ENCODE peak calls at places on chromosomes 7 and 10, in four cellular contexts. C, L, D and M are unnamed samples.

GRCh38 chr10:43884516-43885105 is 235.9 kb upstream of the ZNF32 start:
- DNase-seq in D (no peak), C (no peak), L (no peak), M (no peak)

GRCh38 chr10:114868801-114869200 is 47.2 kb downstream of the FHIP2A start:
- DNase-seq in C (no peak), L (no peak), D (no peak), M (no peak)

GRCh38 chr10:16545126-16545736 is 23.6 kb upstream of the C1QL3 start:
- DNase-seq in L (peak; percentile 50), D (peak; percentile 24), C (peak; percentile 13), M (peak; percentile 30)

GRCh38 chr7:134619627-134620331 is 26.9 kb upstream of the BPGM start:
- DNase-seq in C (no peak), L (no peak), D (no peak), M (no peak)

GRCh38 chr10:94216201-94216600 is 146.5 kb downstream of the NOC3L start:
- DNase-seq in D (no peak), L (no peak), C (no peak), M (no peak)

GRCh38 chr10:83983578-83984255 is 155.6 kb upstream of the GHITM start:
- DNase-seq in L (no peak), C (peak; percentile 15), D (peak; percentile 33), M (no peak)

GRCh38 chr7:27202018-27202740 is 2.3 kb upstream of the HOXA13 start:
- DNase-seq in C (no peak), L (no peak), D (no peak), M (no peak)

GRCh38 chr10:117663750-117664149 is 121.2 kb downstream of the EMX2 start:
- DNase-seq in L (no peak), C (peak; percentile 6), D (no peak), M (peak; percentile 55)

GRCh38 chr7:158975526-158976467 is 119.4 kb downstream of the DYNC2I1 start:
- DNase-seq in C (peak; percentile 56), L (no peak), D (peak; percentile 86), M (no peak)

GRCh38 chr7:111486472-111487142 is 75.7 kb downstream of the IMMP2L start:
- DNase-seq in L (peak; percentile 74), C (peak; percentile 41), D (peak; percentile 40), M (peak; percentile 8)

GRCh38 chr10:5496261-5497250 is 2.8 kb downstream of the CALML5 start:
- DNase-seq in C (no peak), D (no peak), L (no peak), M (no peak)

GRCh38 chr7:21167942-21168341 is 259.9 kb upstream of the SP4 start:
- DNase-seq in C (no peak), L (no peak), D (no peak), M (no peak)

GRCh38 chr10:114615600-114616007 is 42.5 kb downstream of the ABLIM1 start:
- DNase-seq in L (no peak), D (no peak), C (no peak), M (no peak)

GRCh38 chr7:15035814-15036213 is 133.3 kb upstream of the DGKB start:
- DNase-seq in D (no peak), L (no peak), C (no peak), M (no peak)

GRCh38 chr7:151599401-151600227 is 79.9 kb upstream of the RHEB start:
- DNase-seq in D (no peak), C (no peak), L (peak; percentile 69), M (no peak)

DNA sequence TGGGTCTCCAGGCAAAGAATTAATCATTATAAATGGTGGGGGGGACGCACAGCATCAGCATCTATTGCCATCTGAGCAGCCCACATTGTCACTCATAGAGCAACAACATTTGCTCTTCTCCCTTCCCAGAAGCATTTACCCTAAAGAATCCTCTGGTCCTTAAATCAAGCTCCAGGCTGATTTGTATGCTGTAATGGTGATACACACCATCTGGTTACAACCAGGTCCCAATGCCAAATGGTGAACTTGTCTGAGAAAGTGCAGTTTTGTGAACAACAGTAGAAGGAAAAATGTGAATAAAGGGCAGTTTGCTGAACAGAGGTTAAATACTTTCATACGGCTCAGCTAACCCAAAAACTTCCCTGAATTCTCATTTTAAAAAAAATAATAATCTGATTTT is 38.9 kb upstream of the TCF7L2 start:
- DNase-seq in C (no peak), L (no peak), D (no peak), M (no peak)
- TF ChIP-seq TAF1 in C (no peak), L (no peak), D (no peak), M (no peak)

GRCh38 chr10:132369636-132370185 is 27.3 kb upstream of the PWWP2B start:
- DNase-seq in C (no peak), D (no peak), L (no peak), M (no peak)
- TF ChIP-seq POLR2AphosphoS5 in C (no peak), D (no peak), L (no peak), M (no peak)

DNA sequence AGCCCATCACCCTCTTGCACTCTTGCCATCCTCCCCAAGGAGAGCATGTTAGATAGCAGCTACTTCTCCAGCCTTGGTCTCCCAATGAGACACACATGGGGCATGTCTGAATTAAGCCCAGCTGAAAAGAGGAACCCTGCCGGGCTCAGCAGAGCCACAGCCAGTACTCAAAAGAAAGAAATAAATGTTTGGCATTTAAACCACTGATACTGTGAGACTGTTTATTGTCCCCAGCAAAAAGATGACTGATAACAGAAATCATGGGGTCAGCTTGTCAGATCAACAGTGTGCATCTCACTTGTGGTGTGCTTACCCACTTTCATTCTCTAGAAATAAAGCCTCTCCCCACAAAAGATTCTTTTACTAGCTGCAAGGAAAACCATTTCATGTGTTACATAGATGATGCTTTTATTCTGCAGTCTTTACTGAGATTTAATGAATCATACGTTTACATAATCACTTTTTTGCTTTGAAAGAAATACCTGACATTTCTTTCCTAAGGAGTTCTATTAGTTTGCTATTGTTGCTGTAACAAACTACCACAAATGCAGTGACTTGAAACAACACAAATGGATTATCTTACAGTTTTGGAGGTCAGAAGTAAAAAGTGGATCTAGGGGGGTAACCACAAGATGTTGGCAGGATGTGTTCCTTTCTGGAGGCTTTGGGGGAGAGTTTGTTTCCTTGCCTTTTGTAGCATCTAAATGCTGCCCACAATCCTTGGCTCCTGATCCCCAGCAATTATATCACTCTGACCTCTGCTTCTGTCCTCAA is 20.9 kb downstream of the ANKRD7 start:
- DNase-seq in L (peak; percentile 17), D (no peak), C (no peak), M (no peak)
- TF ChIP-seq TAF1 in L (no peak), D (no peak), C (no peak), M (no peak)

GRCh38 chr10:22724773-22725172 is 10.4 kb upstream of the PIP4K2A start:
- DNase-seq in L (no peak), C (no peak), D (no peak), M (no peak)

GRCh38 chr10:22720667-22721066 is 6.3 kb upstream of the PIP4K2A start:
- DNase-seq in D (no peak), C (no peak), L (no peak), M (no peak)

GRCh38 chr10:22722770-22723169 is 8.4 kb upstream of the PIP4K2A start:
- DNase-seq in C (no peak), L (no peak), D (no peak), M (no peak)

GRCh38 chr10:22723343-22723779 is 9.0 kb upstream of the PIP4K2A start:
- DNase-seq in C (no peak), L (no peak), D (no peak), M (no peak)

GRCh38 chr10:22723783-22724182 is 9.4 kb upstream of the PIP4K2A start:
- DNase-seq in L (no peak), C (no peak), D (no peak), M (no peak)
- TF ChIP-seq POLR2AphosphoS5 in L (no peak), C (no peak), D (no peak), M (no peak)

DNA sequence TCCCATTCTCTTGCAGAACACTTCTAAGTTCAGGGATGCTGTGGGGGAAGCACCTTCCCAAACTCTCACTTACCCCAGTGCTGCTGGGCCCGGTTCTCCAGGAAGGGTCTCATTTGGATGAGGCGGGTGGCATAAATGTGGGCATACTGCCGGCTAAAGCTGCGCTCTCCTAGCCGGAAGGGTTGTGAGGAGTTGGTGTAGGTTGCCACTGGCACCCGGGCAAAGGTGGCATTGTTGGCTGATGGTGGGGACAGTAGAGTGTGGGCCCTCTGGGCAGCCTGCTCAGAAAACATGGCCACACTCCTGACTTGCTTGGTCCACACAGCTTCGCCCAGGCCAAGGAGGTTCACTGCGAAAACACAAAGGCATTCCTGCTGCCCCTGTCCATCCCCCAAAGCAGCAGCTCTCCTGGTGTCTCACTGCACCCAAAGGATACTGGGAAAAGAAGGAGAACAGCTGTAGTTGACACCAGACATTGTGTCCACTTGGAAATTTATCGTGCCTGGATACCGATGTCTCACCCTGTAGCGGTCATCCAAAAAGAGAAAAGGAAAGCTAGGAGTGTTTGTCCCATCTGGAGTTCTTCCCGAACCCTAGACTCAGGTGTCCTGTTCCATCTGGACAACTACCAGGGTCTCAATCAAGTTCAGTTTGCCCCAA is 1.5 kb downstream of the POLD2 start:
- DNase-seq in C (no peak), D (no peak), L (no peak), M (no peak)
- TF ChIP-seq TAF1 in C (no peak), D (no peak), L (no peak), M (no peak)